ENCODE peak calls at places on chromosomes 12 and 14, in seven cellular contexts. T is transverse colon, Y is SK-N-SH, X is stomach, L is HL-60, I is HCT116, Z is spleen. D is an unnamed sample.

GRCh38 chr12:109291531-109292341 is 17.3 kb downstream of the FOXN4 start:
- DNase-seq in X (peak; percentile 34), T (peak; percentile 46), Y (peak; percentile 95), L (no peak), I (no peak), Z (peak; percentile 60), D (no peak)

GRCh38 chr12:39975374-39975918 is 130.4 kb downstream of the SLC2A13 start:
- DNase-seq in Z (no peak), T (no peak), Y (no peak), I (no peak), L (no peak), X (no peak), D (no peak)

GRCh38 chr12:68932123-68932700 is 759 bp downstream of the CPM start:
- DNase-seq in I (no peak), L (no peak), Y (no peak), Z (no peak), T (peak; percentile 28), X (no peak), D (no peak)

GRCh38 chr14:20247651-20248246 is 8.7 kb downstream of the OR11H4 start:
- DNase-seq in Y (peak; percentile 5), X (no peak), Z (no peak), T (no peak), I (peak; percentile 36), L (no peak), D (no peak)

GRCh38 chr14:45678163-45678562 is 425.2 kb upstream of the MIS18BP1 start:
- DNase-seq in Z (no peak), I (no peak), L (no peak), X (no peak), Y (no peak), T (no peak), D (no peak)

GRCh38 chr12:22904485-22904884 is 279.5 kb downstream of the ETNK1 start:
- DNase-seq in T (no peak), L (no peak), X (no peak), I (no peak), Y (no peak), Z (no peak), D (no peak)

GRCh38 chr12:108689314-108690190 is 41.8 kb downstream of the CORO1C start:
- DNase-seq in Y (no peak), L (no peak), Z (no peak), T (peak; percentile 27), I (peak; percentile 27), X (no peak), D (peak; percentile 93)

GRCh38 chr14:73741386-73741875 is 27.2 kb upstream of the PNMA1 start:
- DNase-seq in L (no peak), Y (peak; percentile 58), Z (peak; percentile 90), X (peak; percentile 79), T (peak; percentile 86), I (no peak), D (peak; percentile 97)

GRCh38 chr12:80257920-80258319 is 158.6 kb downstream of the OTOGL start:
- DNase-seq in X (no peak), Y (no peak), Z (no peak), L (no peak), T (no peak), I (no peak), D (no peak)

GRCh38 chr14:24355009-24355408 is 13.0 kb upstream of the NFATC4 start:
- DNase-seq in L (no peak), Y (no peak), X (no peak), Z (no peak), T (no peak), I (no peak), D (no peak)

GRCh38 chr14:20044243-20044642 is 8.4 kb upstream of the OR4K13 start:
- DNase-seq in X (no peak), I (no peak), Z (no peak), Y (no peak), T (no peak), L (no peak), D (no peak)

GRCh38 chr12:124586756-124587155 is 19.3 kb upstream of the NCOR2 start:
- DNase-seq in Z (no peak), I (no peak), Y (no peak), L (no peak), T (no peak), X (no peak), D (no peak)

GRCh38 chr12:49930515-49931288 is 19.8 kb upstream of the AQP2 start:
- DNase-seq in L (no peak), Z (no peak), T (no peak), Y (no peak), X (no peak), I (no peak), D (peak; percentile 53)

GRCh38 chr14:64806202-64806861 is 73.4 kb downstream of the SPTB start:
- DNase-seq in Z (peak; percentile 49), X (peak; percentile 30), I (no peak), L (no peak), Y (no peak), T (no peak), D (no peak)

GRCh38 chr12:3684449-3685051 is 68.4 kb downstream of the CRACR2A start:
- DNase-seq in Y (no peak), X (no peak), I (no peak), Z (no peak), T (no peak), L (no peak), D (no peak)

GRCh38 chr12:131137836-131138637 is 184.3 kb downstream of the ADGRD1 start:
- DNase-seq in Y (peak; percentile 69), L (no peak), I (no peak), T (no peak), X (no peak), Z (peak; percentile 67), D (no peak)

GRCh38 chr12:71686658-71687025 is 760 bp downstream of the TMEM19 start:
- DNase-seq in X (no peak), I (no peak), Y (no peak), Z (no peak), T (no peak), L (no peak), D (no peak)

GRCh38 chr12:1846421-1847405 is 26.3 kb downstream of the LRTM2 start:
- DNase-seq in T (peak; percentile 4), Z (no peak), I (no peak), X (no peak), Y (no peak), L (no peak), D (no peak)

GRCh38 chr12:50929831-50930230 is 22.5 kb upstream of the HIGD1C start:
- DNase-seq in Z (no peak), T (no peak), Y (no peak), L (no peak), I (no peak), X (no peak), D (no peak)

GRCh38 chr12:7068994-7069346 is 8.5 kb downstream of the C1S start:
- DNase-seq in X (no peak), Z (no peak), T (no peak), Y (no peak), I (no peak), L (no peak), D (no peak)

GRCh38 chr14:61403411-61403810 is 82.0 kb downstream of the PRKCH start:
- DNase-seq in Z (no peak), I (no peak), Y (no peak), L (no peak), X (no peak), T (no peak), D (peak; percentile 60)

GRCh38 chr12:42589465-42590323 is at the start of gene PRICKLE1:
- DNase-seq in L (peak; percentile 41), X (peak; percentile 47), T (peak; percentile 20), I (no peak), Y (peak; percentile 90), Z (peak; percentile 82), D (peak; percentile 69)

GRCh38 chr14:24734917-24735500 is 101.0 kb upstream of the GZMB start:
- DNase-seq in Y (peak; percentile 14), X (peak; percentile 30), L (peak; percentile 37), Z (no peak), I (peak; percentile 39), T (peak; percentile 33), D (peak; percentile 54)

GRCh38 chr14:65101631-65102440 is 481 bp downstream of the MAX start:
- DNase-seq in I (no peak), L (peak; percentile 23), Z (peak; percentile 93), T (peak; percentile 34), Y (peak; percentile 57), X (peak; percentile 30), D (no peak)

GRCh38 chr12:78641837-78642423 is 222.6 kb upstream of the SYT1 start:
- DNase-seq in I (peak; percentile 0), T (no peak), X (no peak), Z (no peak), Y (no peak), L (no peak), D (no peak)

GRCh38 chr14:101665478-101666078 is 95.9 kb upstream of the PPP2R5C start:
- DNase-seq in L (no peak), I (peak; percentile 57), T (peak; percentile 52), X (no peak), Z (no peak), Y (peak; percentile 63), D (peak; percentile 37)

DNA sequence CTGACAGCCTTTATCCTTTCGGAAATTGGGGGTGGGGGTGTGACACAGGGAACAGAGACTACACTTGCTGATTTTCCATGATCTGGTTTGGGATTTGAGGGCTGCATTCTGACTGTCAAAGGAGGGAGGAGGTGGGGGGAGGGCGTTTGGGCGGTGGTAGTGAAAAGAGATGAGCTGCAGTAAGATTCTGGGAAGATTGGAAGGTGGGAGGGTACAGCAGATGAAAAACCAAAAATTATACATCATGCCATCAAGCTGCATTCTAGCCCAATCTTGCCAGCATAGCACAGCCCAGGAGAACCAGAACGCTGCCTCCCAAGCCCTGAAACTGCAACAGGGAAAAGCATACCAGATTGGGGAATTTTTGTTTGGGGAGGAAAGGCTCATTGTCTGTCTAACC is 2.4 kb downstream of the RND1 start:
- DNase-seq in Z (no peak), T (no peak), Y (no peak), L (no peak), I (no peak), X (no peak), D (no peak)
- H3K4me3 ChIP-seq in Z (no peak overlapping the region), T (no peak overlapping the region), Y (no peak overlapping the region), L (no peak overlapping the region), I (no peak overlapping the region), X (peak overlapping the region; percentile 82), D (no peak overlapping the region)

DNA sequence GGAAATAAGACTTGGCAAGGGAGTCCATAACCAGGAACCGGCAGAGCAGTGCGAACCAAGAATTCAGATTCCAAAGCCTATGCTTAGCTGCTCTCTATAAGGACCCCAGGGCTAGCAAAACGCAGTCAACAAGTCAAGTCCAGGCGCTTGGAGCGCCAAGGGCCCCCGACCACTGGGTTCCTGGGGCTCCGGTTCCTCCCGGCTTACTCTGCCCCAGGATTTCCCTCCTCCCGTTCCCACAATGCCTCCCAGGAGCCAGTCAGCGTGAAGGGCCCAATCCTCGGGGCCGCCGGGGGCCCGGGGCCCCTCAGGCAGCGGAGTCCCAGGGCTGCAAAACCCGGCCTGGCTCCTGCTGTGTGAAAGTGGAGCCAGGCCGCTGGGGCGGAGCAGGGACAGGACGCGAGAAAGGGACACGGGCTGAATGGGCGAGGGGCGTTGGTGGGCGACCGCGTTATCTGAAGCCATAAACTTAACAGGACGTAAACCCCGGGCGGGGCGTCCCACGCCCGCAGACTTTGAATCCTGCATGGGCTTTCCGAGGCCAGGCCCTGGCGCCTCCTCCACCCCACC is 1.5 kb downstream of the KRT8 start:
- DNase-seq in X (peak; percentile 76), T (peak; percentile 83), Y (peak; percentile 72), L (no peak), Z (peak; percentile 82), I (no peak), D (peak; percentile 75)
- TF ChIP-seq POLR2AphosphoS5 in X (no peak), T (peak; percentile 33), Y (no peak), L (no peak), Z (peak; percentile 50), I (no peak), D (no peak)

GRCh38 chr14:50573862-50574261 is 13.9 kb downstream of the ATL1 start:
- DNase-seq in X (no peak), I (no peak), L (no peak), Y (no peak), Z (no peak), T (no peak), D (no peak)
- H3K4me3 ChIP-seq in X (no peak overlapping the region), I (no peak overlapping the region), L (no peak overlapping the region), Y (no peak overlapping the region), Z (no peak overlapping the region), T (no peak overlapping the region), D (no peak overlapping the region)

GRCh38 chr14:92635896-92636295 is 112.5 kb downstream of the LGMN start:
- DNase-seq in L (no peak), T (no peak), X (no peak), Y (no peak), I (no peak), Z (peak; percentile 12), D (no peak)
- TF ChIP-seq POLR2AphosphoS5 in L (no peak), T (no peak), X (no peak), Y (no peak), I (no peak), Z (no peak), D (no peak)

D was measured in endothelial cell of umbilical vein.